ENCODE peak calls at places on chromosomes 3 and 15, in six cellular contexts. G is germinal center, S is NCI-H2081, V is cardiac fibroblast, R is body of pancreas, C is DMS153. J is an unnamed sample.

GRCh38 chr15:74579001-74579400 is 36.6 kb upstream of the CLK3 start:
- DNase-seq in R (no peak), V (no peak), C (no peak), G (no peak), S (no peak), J (no peak)

GRCh38 chr15:59561547-59561946 is 50.0 kb upstream of the GCNT3 start:
- DNase-seq in C (no peak), V (no peak), R (no peak), G (no peak), S (no peak), J (no peak)

GRCh38 chr3:194136519-194137313 is 768 bp downstream of the HES1 start:
- DNase-seq in G (peak; percentile 42), S (no peak), R (peak; percentile 64), V (peak; percentile 90), C (peak; percentile 33), J (peak; percentile 68)

GRCh38 chr3:37949866-37950265 is 40.7 kb upstream of the VILL start:
- DNase-seq in C (no peak), G (no peak), V (peak; percentile 80), S (no peak), R (no peak), J (no peak)

GRCh38 chr15:40439461-40440299 is 1.1 kb upstream of the BAHD1 start:
- DNase-seq in R (peak; percentile 67), V (peak; percentile 39), G (peak; percentile 32), S (peak; percentile 14), C (no peak), J (peak; percentile 26)

GRCh38 chr15:59150185-59150584 is 45.2 kb downstream of the CCNB2 start:
- DNase-seq in R (no peak), C (no peak), G (no peak), S (no peak), V (no peak), J (no peak)

GRCh38 chr15:88618686-88619085 is 2.5 kb upstream of the AEN start:
- DNase-seq in G (no peak), S (no peak), C (no peak), R (no peak), V (no peak), J (no peak)

GRCh38 chr3:183117046-183117445 is 17.8 kb upstream of the MCCC1 start:
- DNase-seq in S (no peak), V (no peak), G (no peak), C (no peak), R (no peak), J (no peak)

GRCh38 chr3:112111785-112112402 is 21.2 kb downstream of the GCSAM start:
- DNase-seq in S (peak; percentile 68), G (peak; percentile 77), V (peak; percentile 82), R (peak; percentile 53), C (peak; percentile 55), J (peak; percentile 76)

J was measured in naive B cell.